ENCODE peak calls at places on chromosomes 16 and 17, in nine cellular contexts. J is fibroblast of lung, C is HCT116, M is PC-3, N is H9, T is mammary epithelial cell, V is osteoblast, X is GM23248, H is DND-41. G is an unnamed sample. For H4K20me1, the result is how much of the 10 kb centered on the place peaks cover.

GRCh38 chr17:7110617-7111306 is 3.9 kb downstream of the ASGR2 start:
- DNase-seq in J (no peak), C (no peak), M (no peak), N (no peak), T (no peak), V (peak), X (no peak), H (no peak), G (no peak)

GRCh38 chr17:73396429-73397277 is 84.9 kb upstream of the CDC42EP4 start:
- DNase-seq in J (no peak), C (no peak), M (no peak), N (peak), T (no peak), V (peak), X (no peak), H (no peak), G (no peak)

GRCh38 chr16:19104591-19104990 is 9.2 kb upstream of the ITPRIPL2 start:
- DNase-seq in J (no peak), C (no peak), M (no peak), N (no peak), T (no peak), V (no peak), X (no peak), H (no peak), G (no peak)

GRCh38 chr17:44293509-44294226 is 14.7 kb upstream of the RUNDC3A start:
- DNase-seq in J (no peak), C (no peak), M (no peak), N (no peak), T (no peak), V (no peak), X (no peak), H (no peak), G (no peak)

GRCh38 chr17:72588961-72589360 is 468.1 kb downstream of the SOX9 start:
- DNase-seq in J (peak), C (peak), M (peak), N (no peak), T (peak), V (peak), X (no peak), H (peak), G (peak)

GRCh38 chr17:5705081-5705875 is 121.0 kb upstream of the NLRP1 start:
- DNase-seq in J (peak), C (no peak), M (no peak), N (peak), T (no peak), V (no peak), X (peak), H (peak), G (no peak)

GRCh38 chr16:31253642-31254045 is 6.1 kb upstream of the ITGAM start:
- DNase-seq in J (no peak), C (no peak), M (no peak), N (no peak), T (no peak), V (peak), X (no peak), H (no peak), G (peak)

GRCh38 chr17:10754861-10755591 is 25.2 kb upstream of the TMEM220 start:
- DNase-seq in J (no peak), C (no peak), M (no peak), N (peak), T (no peak), V (no peak), X (no peak), H (no peak), G (no peak)

GRCh38 chr16:65249768-65250167 is 127.9 kb upstream of the CDH11 start:
- DNase-seq in J (no peak), C (no peak), M (no peak), N (no peak), T (no peak), V (peak), X (peak), H (no peak), G (no peak)

GRCh38 chr16:49441366-49441780 is 67.8 kb downstream of the C16orf78 start:
- DNase-seq in J (no peak), C (no peak), M (no peak), N (peak), T (no peak), V (no peak), X (no peak), H (peak), G (no peak)

GRCh38 chr17:67615011-67615561 is 102.7 kb upstream of the NOL11 start:
- DNase-seq in J (no peak), C (no peak), M (no peak), N (peak), T (peak), V (no peak), X (no peak), H (no peak), G (no peak)

GRCh38 chr17:72978593-72979218 is 113.8 kb downstream of the SLC39A11 start:
- DNase-seq in J (no peak), C (no peak), M (no peak), N (no peak), T (no peak), V (no peak), X (no peak), H (no peak), G (no peak)

GRCh38 chr16:56657555-56658430 is at the start of gene MT1F:
- DNase-seq in J (peak), C (peak), M (peak), N (peak), T (peak), V (no peak), X (peak), H (no peak), G (peak)

GRCh38 chr17:28907052-28907438 is 4.2 kb upstream of the DHRS13 start:
- DNase-seq in J (no peak), C (no peak), M (no peak), N (no peak), T (no peak), V (no peak), X (no peak), H (no peak), G (no peak)

GRCh38 chr16:5916711-5917191 is 819.2 kb upstream of the EEF2KMT start:
- DNase-seq in J (no peak), C (no peak), M (no peak), N (no peak), T (peak), V (no peak), X (no peak), H (no peak), G (no peak)

GRCh38 chr17:81696218-81696941 is 6.8 kb upstream of the MRPL12 start:
- DNase-seq in J (no peak), C (no peak), M (no peak), N (no peak), T (no peak), V (no peak), X (no peak), H (no peak), G (no peak)

GRCh38 chr16:67279296-67280089 is at the start of gene PLEKHG4:
- DNase-seq in J (peak), C (peak), M (peak), N (peak), T (peak), V (peak), X (peak), H (no peak), G (peak)

GRCh38 chr17:29124135-29124930 is 55.9 kb downstream of the MYO18A start:
- DNase-seq in J (peak), C (no peak), M (peak), N (peak), T (peak), V (peak), X (peak), H (peak), G (peak)

GRCh38 chr16:8667492-8667891 is 6.9 kb upstream of the ABAT start:
- DNase-seq in J (no peak), C (no peak), M (no peak), N (no peak), T (no peak), V (no peak), X (no peak), H (no peak), G (no peak)

GRCh38 chr16:81634380-81635121 is 144.5 kb upstream of the PLCG2 start:
- DNase-seq in J (peak), C (no peak), M (no peak), N (no peak), T (no peak), V (no peak), X (no peak), H (no peak), G (no peak)
- H4K20me1 ChIP-seq in J (under half), C (under half), M (under half), N (under half), T (under half), V (under half), X (under half), H (half or more), G (under half)

GRCh38 chr17:78823282-78824046 is 17.1 kb downstream of the USP36 start:
- DNase-seq in J (no peak), C (no peak), M (no peak), N (no peak), T (no peak), V (no peak), X (no peak), H (no peak), G (no peak)

GRCh38 chr17:78820841-78821240 is 19.8 kb downstream of the USP36 start:
- DNase-seq in J (no peak), C (no peak), M (no peak), N (no peak), T (no peak), V (no peak), X (no peak), H (no peak), G (no peak)

GRCh38 chr17:78824240-78824639 is 16.4 kb downstream of the USP36 start:
- DNase-seq in J (no peak), C (no peak), M (no peak), N (no peak), T (no peak), V (no peak), X (no peak), H (no peak), G (no peak)

GRCh38 chr17:78821961-78822360 is 18.7 kb downstream of the USP36 start:
- DNase-seq in J (peak), C (no peak), M (no peak), N (no peak), T (no peak), V (no peak), X (peak), H (no peak), G (no peak)

GRCh38 chr17:78822552-78822951 is 18.1 kb downstream of the USP36 start:
- DNase-seq in J (peak), C (no peak), M (no peak), N (no peak), T (no peak), V (peak), X (peak), H (no peak), G (no peak)
- H4K20me1 ChIP-seq in J (under half), C (under half), M (under half), N (under half), T (under half), V (under half), X (under half), H (under half), G (under half)

DNA sequence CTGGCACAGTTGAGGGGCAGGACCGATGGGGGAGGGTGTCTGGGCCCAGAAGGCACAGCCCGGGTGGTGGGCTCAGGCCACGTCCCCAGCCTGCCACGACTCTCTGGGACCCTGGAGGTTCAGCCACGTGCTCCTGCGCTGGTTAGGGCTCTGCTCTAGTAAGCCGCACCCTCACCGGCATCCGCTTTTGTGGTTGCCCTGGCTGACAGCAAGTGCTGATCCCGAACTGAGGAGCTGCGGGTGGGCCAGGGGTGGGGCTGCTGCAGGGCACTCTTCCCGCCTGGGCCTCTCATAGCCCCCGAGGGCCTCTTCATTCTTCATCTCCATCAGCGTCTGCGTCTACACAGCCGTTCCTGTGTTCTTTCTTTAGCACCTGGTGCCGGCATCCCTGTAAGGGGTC is 25.0 kb downstream of the ZFPM1 start:
- DNase-seq in J (no peak), C (no peak), M (no peak), N (no peak), T (no peak), V (no peak), X (no peak), H (peak), G (no peak)
- H4K20me1 ChIP-seq in J (under half), C (under half), M (under half), N (under half), T (under half), V (under half), X (under half), H (half or more), G (under half)

GRCh38 chr16:84596801-84597517 is 20.9 kb downstream of the COTL1 start:
- DNase-seq in J (no peak), C (no peak), M (no peak), N (no peak), T (no peak), V (no peak), X (no peak), H (no peak), G (no peak)
- H4K20me1 ChIP-seq in J (under half), C (under half), M (half or more), N (under half), T (under half), V (half or more), X (under half), H (under half), G (half or more)

G was measured in PC-9.